ENCODE peak calls at places on chromosomes 2 and 18, in ten cellular contexts. One of them, this sample, is unnamed.

GRCh38 chr2:17589406-17590035 is 49.0 kb downstream of the VSNL1 start:
- DNase-seq in GM20000: no peak
- DNase-seq in dorsolateral prefrontal cortex: no peak
- DNase-seq in HL-60: no peak
- DNase-seq in Panc1: no peak
- DNase-seq in stomach: no peak
- DNase-seq in fibroblast of mammary gland: no peak
- DNase-seq in choroid plexus epithelial cell: no peak
- DNase-seq in GM13977: no peak
- DNase-seq in AG04449: no peak
- DNase-seq in this sample: no peak

GRCh38 chr2:111166115-111166514 is 45.4 kb downstream of the BCL2L11 start:
- DNase-seq in GM20000: no peak
- DNase-seq in dorsolateral prefrontal cortex: no peak
- DNase-seq in HL-60: no peak
- DNase-seq in Panc1: no peak
- DNase-seq in stomach: no peak
- DNase-seq in fibroblast of mammary gland: no peak
- DNase-seq in choroid plexus epithelial cell: no peak
- DNase-seq in GM13977: no peak
- DNase-seq in AG04449: no peak
- DNase-seq in this sample: no peak

GRCh38 chr18:48824231-48824970 is 126.4 kb downstream of the SMAD7 start:
- DNase-seq in GM20000: no peak
- DNase-seq in dorsolateral prefrontal cortex: peak
- DNase-seq in HL-60: no peak
- DNase-seq in Panc1: no peak
- DNase-seq in stomach: peak
- DNase-seq in fibroblast of mammary gland: no peak
- DNase-seq in choroid plexus epithelial cell: no peak
- DNase-seq in GM13977: no peak
- DNase-seq in AG04449: no peak
- DNase-seq in this sample: no peak

GRCh38 chr2:111032721-111033532 is 87.8 kb upstream of the BCL2L11 start:
- DNase-seq in GM20000: no peak
- DNase-seq in dorsolateral prefrontal cortex: no peak
- DNase-seq in HL-60: no peak
- DNase-seq in Panc1: no peak
- DNase-seq in stomach: peak
- DNase-seq in fibroblast of mammary gland: peak
- DNase-seq in choroid plexus epithelial cell: no peak
- DNase-seq in GM13977: no peak
- DNase-seq in AG04449: no peak
- DNase-seq in this sample: no peak

GRCh38 chr18:40056085-40056484 is 1898.9 kb upstream of the PIK3C3 start:
- DNase-seq in GM20000: no peak
- DNase-seq in dorsolateral prefrontal cortex: no peak
- DNase-seq in HL-60: no peak
- DNase-seq in Panc1: no peak
- DNase-seq in stomach: no peak
- DNase-seq in fibroblast of mammary gland: peak
- DNase-seq in choroid plexus epithelial cell: no peak
- DNase-seq in GM13977: no peak
- DNase-seq in AG04449: no peak
- DNase-seq in this sample: no peak

GRCh38 chr2:169073211-169073971 is 4.0 kb downstream of the DHRS9 start:
- DNase-seq in GM20000: no peak
- DNase-seq in dorsolateral prefrontal cortex: no peak
- DNase-seq in HL-60: no peak
- DNase-seq in Panc1: no peak
- DNase-seq in stomach: no peak
- DNase-seq in fibroblast of mammary gland: peak
- DNase-seq in choroid plexus epithelial cell: no peak
- DNase-seq in GM13977: no peak
- DNase-seq in AG04449: no peak
- DNase-seq in this sample: no peak

GRCh38 chr2:80496770-80497169 is 192.2 kb upstream of the LRRTM1 start:
- DNase-seq in GM20000: no peak
- DNase-seq in dorsolateral prefrontal cortex: no peak
- DNase-seq in HL-60: no peak
- DNase-seq in Panc1: no peak
- DNase-seq in stomach: no peak
- DNase-seq in fibroblast of mammary gland: peak
- DNase-seq in choroid plexus epithelial cell: peak
- DNase-seq in GM13977: no peak
- DNase-seq in AG04449: peak
- DNase-seq in this sample: no peak

GRCh38 chr2:240259201-240259923 is 118.9 kb upstream of the OTOS start:
- DNase-seq in GM20000: no peak
- DNase-seq in dorsolateral prefrontal cortex: no peak
- DNase-seq in HL-60: no peak
- DNase-seq in Panc1: no peak
- DNase-seq in stomach: no peak
- DNase-seq in fibroblast of mammary gland: no peak
- DNase-seq in choroid plexus epithelial cell: no peak
- DNase-seq in GM13977: no peak
- DNase-seq in AG04449: no peak
- DNase-seq in this sample: no peak

GRCh38 chr2:221347471-221347870 is 224.6 kb downstream of the EPHA4 start:
- DNase-seq in GM20000: no peak
- DNase-seq in dorsolateral prefrontal cortex: no peak
- DNase-seq in HL-60: no peak
- DNase-seq in Panc1: no peak
- DNase-seq in stomach: no peak
- DNase-seq in fibroblast of mammary gland: peak
- DNase-seq in choroid plexus epithelial cell: no peak
- DNase-seq in GM13977: no peak
- DNase-seq in AG04449: no peak
- DNase-seq in this sample: no peak

GRCh38 chr2:145407-145806 is 99.1 kb upstream of the FAM110C start:
- DNase-seq in GM20000: no peak
- DNase-seq in dorsolateral prefrontal cortex: no peak
- DNase-seq in HL-60: no peak
- DNase-seq in Panc1: no peak
- DNase-seq in stomach: no peak
- DNase-seq in fibroblast of mammary gland: no peak
- DNase-seq in choroid plexus epithelial cell: no peak
- DNase-seq in GM13977: no peak
- DNase-seq in AG04449: no peak
- DNase-seq in this sample: no peak

GRCh38 chr18:49025767-49026500 is 75.2 kb upstream of the SMAD7 start:
- DNase-seq in GM20000: no peak
- DNase-seq in dorsolateral prefrontal cortex: peak
- DNase-seq in HL-60: no peak
- DNase-seq in Panc1: no peak
- DNase-seq in stomach: peak
- DNase-seq in fibroblast of mammary gland: no peak
- DNase-seq in choroid plexus epithelial cell: no peak
- DNase-seq in GM13977: no peak
- DNase-seq in AG04449: no peak
- DNase-seq in this sample: no peak

DNA sequence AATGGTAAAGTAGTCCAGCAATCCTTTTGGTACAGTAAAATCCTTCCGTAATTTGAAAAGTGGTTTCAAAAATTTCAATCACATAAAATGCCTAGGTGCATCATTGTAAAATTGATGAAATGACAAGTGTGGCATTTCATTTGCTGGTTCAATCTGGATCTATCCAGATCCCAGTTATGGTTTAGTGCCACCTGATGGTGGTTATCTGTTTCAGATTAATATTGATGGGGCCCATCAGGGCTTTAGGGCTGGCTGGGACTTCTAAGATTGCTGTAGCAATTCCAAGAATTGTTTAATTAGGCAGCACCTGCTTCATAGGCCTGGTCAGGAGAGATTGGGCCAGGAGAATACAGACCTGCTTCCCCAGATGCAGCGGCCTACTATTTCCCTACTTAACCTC is 55.5 kb upstream of the PIK3C3 start:
- DNase-seq in GM20000: no peak
- DNase-seq in dorsolateral prefrontal cortex: no peak
- DNase-seq in HL-60: no peak
- DNase-seq in Panc1: no peak
- DNase-seq in stomach: no peak
- DNase-seq in fibroblast of mammary gland: peak
- DNase-seq in choroid plexus epithelial cell: peak
- DNase-seq in GM13977: no peak
- DNase-seq in AG04449: no peak
- DNase-seq in this sample: no peak
- TF ChIP-seq CTCF in GM20000: no peak
- TF ChIP-seq CTCF in dorsolateral prefrontal cortex: no peak
- TF ChIP-seq CTCF in HL-60: no peak
- TF ChIP-seq CTCF in Panc1: no peak
- TF ChIP-seq CTCF in stomach: no peak
- TF ChIP-seq CTCF in fibroblast of mammary gland: peak
- TF ChIP-seq CTCF in choroid plexus epithelial cell: peak
- TF ChIP-seq CTCF in GM13977: no peak
- TF ChIP-seq CTCF in AG04449: no peak
- TF ChIP-seq CTCF in this sample: no peak

GRCh38 chr18:58669731-58670379 is 1.4 kb upstream of the MALT1 start:
- DNase-seq in GM20000: no peak
- DNase-seq in dorsolateral prefrontal cortex: no peak
- DNase-seq in HL-60: no peak
- DNase-seq in Panc1: peak
- DNase-seq in stomach: no peak
- DNase-seq in fibroblast of mammary gland: peak
- DNase-seq in choroid plexus epithelial cell: peak
- DNase-seq in GM13977: no peak
- DNase-seq in AG04449: no peak
- DNase-seq in this sample: no peak

GRCh38 chr18:58668897-58669296 is 2.4 kb upstream of the MALT1 start:
- DNase-seq in GM20000: no peak
- DNase-seq in dorsolateral prefrontal cortex: no peak
- DNase-seq in HL-60: no peak
- DNase-seq in Panc1: no peak
- DNase-seq in stomach: no peak
- DNase-seq in fibroblast of mammary gland: peak
- DNase-seq in choroid plexus epithelial cell: peak
- DNase-seq in GM13977: no peak
- DNase-seq in AG04449: no peak
- DNase-seq in this sample: no peak

GRCh38 chr18:58670561-58671121 is 624 bp upstream of the MALT1 start:
- DNase-seq in GM20000: no peak
- DNase-seq in dorsolateral prefrontal cortex: no peak
- DNase-seq in HL-60: peak
- DNase-seq in Panc1: peak
- DNase-seq in stomach: no peak
- DNase-seq in fibroblast of mammary gland: peak
- DNase-seq in choroid plexus epithelial cell: no peak
- DNase-seq in GM13977: no peak
- DNase-seq in AG04449: no peak
- DNase-seq in this sample: no peak

GRCh38 chr18:58671941-58672565 is 788 bp downstream of the MALT1 start:
- DNase-seq in GM20000: no peak
- DNase-seq in dorsolateral prefrontal cortex: peak
- DNase-seq in HL-60: peak
- DNase-seq in Panc1: no peak
- DNase-seq in stomach: peak
- DNase-seq in fibroblast of mammary gland: peak
- DNase-seq in choroid plexus epithelial cell: peak
- DNase-seq in GM13977: peak
- DNase-seq in AG04449: no peak
- DNase-seq in this sample: peak

GRCh38 chr18:58671122-58671940 is at the start of gene MALT1:
- DNase-seq in GM20000: peak
- DNase-seq in dorsolateral prefrontal cortex: peak
- DNase-seq in HL-60: peak
- DNase-seq in Panc1: no peak
- DNase-seq in stomach: peak
- DNase-seq in fibroblast of mammary gland: peak
- DNase-seq in choroid plexus epithelial cell: peak
- DNase-seq in GM13977: peak
- DNase-seq in AG04449: no peak
- DNase-seq in this sample: peak
- TF ChIP-seq CTCF in GM20000: no peak
- TF ChIP-seq CTCF in dorsolateral prefrontal cortex: no peak
- TF ChIP-seq CTCF in HL-60: no peak
- TF ChIP-seq CTCF in Panc1: no peak
- TF ChIP-seq CTCF in stomach: no peak
- TF ChIP-seq CTCF in fibroblast of mammary gland: no peak
- TF ChIP-seq CTCF in choroid plexus epithelial cell: no peak
- TF ChIP-seq CTCF in GM13977: no peak
- TF ChIP-seq CTCF in AG04449: no peak
- TF ChIP-seq CTCF in this sample: no peak

DNA sequence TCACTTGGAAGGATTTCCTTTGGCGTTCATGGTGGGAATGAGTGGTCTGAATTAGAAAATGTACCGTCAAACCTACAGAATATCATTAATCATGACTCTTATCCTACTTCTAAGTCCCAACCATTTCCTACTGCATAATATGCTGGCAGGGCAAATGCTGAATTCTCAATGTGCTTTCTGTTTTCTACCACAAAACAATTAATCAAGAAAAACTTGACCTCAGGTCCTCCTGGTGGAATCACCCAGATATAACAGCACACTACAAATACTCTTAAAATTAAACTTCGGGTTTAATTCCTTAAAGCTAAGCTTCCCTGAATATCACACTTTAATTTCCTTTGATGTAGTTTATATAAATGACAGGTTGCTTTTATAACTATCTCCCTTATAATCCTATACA is 301.6 kb downstream of the AFF3 start:
- DNase-seq in GM20000: no peak
- DNase-seq in dorsolateral prefrontal cortex: no peak
- DNase-seq in HL-60: no peak
- DNase-seq in Panc1: no peak
- DNase-seq in stomach: no peak
- DNase-seq in fibroblast of mammary gland: no peak
- DNase-seq in choroid plexus epithelial cell: no peak
- DNase-seq in GM13977: no peak
- DNase-seq in AG04449: no peak
- DNase-seq in this sample: no peak
- TF ChIP-seq CTCF in GM20000: no peak
- TF ChIP-seq CTCF in dorsolateral prefrontal cortex: no peak
- TF ChIP-seq CTCF in HL-60: no peak
- TF ChIP-seq CTCF in Panc1: no peak
- TF ChIP-seq CTCF in stomach: no peak
- TF ChIP-seq CTCF in fibroblast of mammary gland: no peak
- TF ChIP-seq CTCF in choroid plexus epithelial cell: no peak
- TF ChIP-seq CTCF in GM13977: no peak
- TF ChIP-seq CTCF in AG04449: no peak
- TF ChIP-seq CTCF in this sample: no peak

DNA sequence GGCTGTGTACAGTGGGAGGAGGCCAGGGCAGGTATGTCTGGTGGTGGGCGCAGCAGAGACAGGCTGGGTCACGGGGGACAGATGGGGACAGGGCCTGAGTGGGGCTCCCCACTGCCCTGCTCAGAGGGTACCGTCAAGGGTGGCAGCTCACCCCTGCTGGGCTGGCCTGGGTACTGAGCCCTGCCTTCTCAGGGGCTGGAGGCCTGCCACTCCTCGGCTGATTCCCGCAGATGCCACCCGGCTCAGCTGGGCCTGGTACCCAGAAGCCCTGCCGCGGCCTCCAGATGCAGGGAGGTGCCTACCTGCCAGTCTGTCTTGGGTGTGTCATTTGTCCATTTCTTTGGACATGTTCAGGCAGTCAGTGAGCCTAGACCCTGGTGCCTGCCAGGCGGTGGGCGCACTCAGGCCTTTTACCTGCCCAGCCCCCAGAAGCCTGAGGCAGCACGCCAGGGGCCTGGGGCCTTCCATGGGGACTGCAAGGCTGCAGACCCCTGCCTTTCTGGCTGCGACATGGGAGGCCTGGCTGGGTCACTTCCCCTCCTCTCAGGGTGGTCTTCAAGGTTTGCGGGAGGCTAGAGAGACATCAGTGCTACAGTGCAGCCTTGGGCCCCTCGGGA is 3.3 kb downstream of the SNORC start:
- DNase-seq in GM20000: no peak
- DNase-seq in dorsolateral prefrontal cortex: peak
- DNase-seq in HL-60: no peak
- DNase-seq in Panc1: no peak
- DNase-seq in stomach: no peak
- DNase-seq in fibroblast of mammary gland: no peak
- DNase-seq in choroid plexus epithelial cell: no peak
- DNase-seq in GM13977: peak
- DNase-seq in AG04449: no peak
- DNase-seq in this sample: no peak
- TF ChIP-seq CTCF in GM20000: no peak
- TF ChIP-seq CTCF in dorsolateral prefrontal cortex: no peak
- TF ChIP-seq CTCF in HL-60: no peak
- TF ChIP-seq CTCF in Panc1: no peak
- TF ChIP-seq CTCF in stomach: no peak
- TF ChIP-seq CTCF in fibroblast of mammary gland: no peak
- TF ChIP-seq CTCF in choroid plexus epithelial cell: no peak
- TF ChIP-seq CTCF in GM13977: no peak
- TF ChIP-seq CTCF in AG04449: no peak
- TF ChIP-seq CTCF in this sample: no peak